ENCODE peak calls at places on chromosomes 4 and X, in nine cellular contexts. One of them, this sample, is unnamed. For H3K9me3 and H3K4me1, the result is how much of the 10 kb centered on the place peaks cover.

GRCh38 chrX:17822351-17822750 is 38.7 kb downstream of the RAI2 start:
- DNase-seq in stomach: no peak
- DNase-seq in suprapubic skin: no peak
- DNase-seq in GM12878: no peak
- DNase-seq in esophagus muscularis mucosa: no peak
- DNase-seq in upper lobe of left lung: no peak
- DNase-seq in H1: no peak
- DNase-seq in SK-N-SH: no peak
- DNase-seq in HCT116: no peak
- DNase-seq in this sample: no peak

GRCh38 chrX:136185409-136186022 is 38.2 kb downstream of the FHL1 start:
- DNase-seq in stomach: no peak
- DNase-seq in suprapubic skin: no peak
- DNase-seq in GM12878: no peak
- DNase-seq in esophagus muscularis mucosa: no peak
- DNase-seq in upper lobe of left lung: no peak
- DNase-seq in H1: no peak
- DNase-seq in SK-N-SH: no peak
- DNase-seq in HCT116: peak
- DNase-seq in this sample: no peak

GRCh38 chrX:9148626-9149385 is 114.9 kb upstream of the FAM9B start:
- DNase-seq in stomach: no peak
- DNase-seq in suprapubic skin: no peak
- DNase-seq in GM12878: no peak
- DNase-seq in esophagus muscularis mucosa: no peak
- DNase-seq in upper lobe of left lung: no peak
- DNase-seq in H1: no peak
- DNase-seq in SK-N-SH: no peak
- DNase-seq in HCT116: no peak
- DNase-seq in this sample: no peak

GRCh38 chrX:68989865-68990606 is 161.2 kb downstream of the EFNB1 start:
- DNase-seq in stomach: peak
- DNase-seq in suprapubic skin: no peak
- DNase-seq in GM12878: no peak
- DNase-seq in esophagus muscularis mucosa: peak
- DNase-seq in upper lobe of left lung: no peak
- DNase-seq in H1: peak
- DNase-seq in SK-N-SH: peak
- DNase-seq in HCT116: no peak
- DNase-seq in this sample: no peak

GRCh38 chrX:39731735-39732134 is 366.0 kb downstream of the BCOR start:
- DNase-seq in stomach: no peak
- DNase-seq in suprapubic skin: no peak
- DNase-seq in GM12878: no peak
- DNase-seq in esophagus muscularis mucosa: no peak
- DNase-seq in upper lobe of left lung: no peak
- DNase-seq in H1: no peak
- DNase-seq in SK-N-SH: no peak
- DNase-seq in HCT116: no peak
- DNase-seq in this sample: no peak

GRCh38 chr4:185966997-185967775 is 101.8 kb upstream of the TLR3 start:
- DNase-seq in stomach: no peak
- DNase-seq in suprapubic skin: no peak
- DNase-seq in GM12878: no peak
- DNase-seq in esophagus muscularis mucosa: no peak
- DNase-seq in upper lobe of left lung: no peak
- DNase-seq in H1: no peak
- DNase-seq in SK-N-SH: no peak
- DNase-seq in HCT116: no peak
- DNase-seq in this sample: no peak

GRCh38 chr4:150010525-150011126 is 67.6 kb upstream of the DCLK2 start:
- DNase-seq in stomach: peak
- DNase-seq in suprapubic skin: no peak
- DNase-seq in GM12878: no peak
- DNase-seq in esophagus muscularis mucosa: no peak
- DNase-seq in upper lobe of left lung: no peak
- DNase-seq in H1: no peak
- DNase-seq in SK-N-SH: peak
- DNase-seq in HCT116: peak
- DNase-seq in this sample: peak

GRCh38 chrX:106286053-106286650 is 118.0 kb downstream of the PWWP3B start:
- DNase-seq in stomach: no peak
- DNase-seq in suprapubic skin: no peak
- DNase-seq in GM12878: no peak
- DNase-seq in esophagus muscularis mucosa: no peak
- DNase-seq in upper lobe of left lung: no peak
- DNase-seq in H1: no peak
- DNase-seq in SK-N-SH: no peak
- DNase-seq in HCT116: peak
- DNase-seq in this sample: no peak

GRCh38 chr4:13984996-13985780 is 357.7 kb upstream of the BOD1L1 start:
- DNase-seq in stomach: no peak
- DNase-seq in suprapubic skin: no peak
- DNase-seq in GM12878: no peak
- DNase-seq in esophagus muscularis mucosa: no peak
- DNase-seq in upper lobe of left lung: no peak
- DNase-seq in H1: no peak
- DNase-seq in SK-N-SH: no peak
- DNase-seq in HCT116: no peak
- DNase-seq in this sample: no peak

GRCh38 chr4:187387709-187388108 is 607.9 kb upstream of the ZFP42 start:
- DNase-seq in stomach: no peak
- DNase-seq in suprapubic skin: no peak
- DNase-seq in GM12878: no peak
- DNase-seq in esophagus muscularis mucosa: no peak
- DNase-seq in upper lobe of left lung: no peak
- DNase-seq in H1: no peak
- DNase-seq in SK-N-SH: no peak
- DNase-seq in HCT116: no peak
- DNase-seq in this sample: peak

GRCh38 chr4:138338840-138339239 is 96.7 kb upstream of the SLC7A11 start:
- DNase-seq in stomach: no peak
- DNase-seq in suprapubic skin: no peak
- DNase-seq in GM12878: no peak
- DNase-seq in esophagus muscularis mucosa: no peak
- DNase-seq in upper lobe of left lung: no peak
- DNase-seq in H1: no peak
- DNase-seq in SK-N-SH: no peak
- DNase-seq in HCT116: no peak
- DNase-seq in this sample: no peak

GRCh38 chr4:100841911-100842310 is 324.1 kb upstream of the EMCN start:
- DNase-seq in stomach: no peak
- DNase-seq in suprapubic skin: no peak
- DNase-seq in GM12878: no peak
- DNase-seq in esophagus muscularis mucosa: no peak
- DNase-seq in upper lobe of left lung: no peak
- DNase-seq in H1: no peak
- DNase-seq in SK-N-SH: no peak
- DNase-seq in HCT116: no peak
- DNase-seq in this sample: no peak

GRCh38 chr4:43394976-43395375 is 502.5 kb downstream of the GRXCR1 start:
- DNase-seq in stomach: no peak
- DNase-seq in suprapubic skin: no peak
- DNase-seq in GM12878: no peak
- DNase-seq in esophagus muscularis mucosa: no peak
- DNase-seq in upper lobe of left lung: no peak
- DNase-seq in H1: no peak
- DNase-seq in SK-N-SH: no peak
- DNase-seq in HCT116: no peak
- DNase-seq in this sample: no peak

GRCh38 chr4:87243426-87244053 is 23.1 kb upstream of the KLHL8 start:
- DNase-seq in stomach: no peak
- DNase-seq in suprapubic skin: no peak
- DNase-seq in GM12878: no peak
- DNase-seq in esophagus muscularis mucosa: no peak
- DNase-seq in upper lobe of left lung: no peak
- DNase-seq in H1: no peak
- DNase-seq in SK-N-SH: no peak
- DNase-seq in HCT116: no peak
- DNase-seq in this sample: no peak

GRCh38 chr4:116223059-116223732 is 862.2 kb downstream of the TRAM1L1 start:
- DNase-seq in stomach: no peak
- DNase-seq in suprapubic skin: no peak
- DNase-seq in GM12878: no peak
- DNase-seq in esophagus muscularis mucosa: no peak
- DNase-seq in upper lobe of left lung: no peak
- DNase-seq in H1: no peak
- DNase-seq in SK-N-SH: no peak
- DNase-seq in HCT116: no peak
- DNase-seq in this sample: no peak

GRCh38 chr4:1417522-1418390 is 11.5 kb upstream of the NKX1-1 start:
- DNase-seq in stomach: peak
- DNase-seq in suprapubic skin: no peak
- DNase-seq in GM12878: no peak
- DNase-seq in esophagus muscularis mucosa: no peak
- DNase-seq in upper lobe of left lung: peak
- DNase-seq in H1: peak
- DNase-seq in SK-N-SH: peak
- DNase-seq in HCT116: no peak
- DNase-seq in this sample: no peak

GRCh38 chr4:114495471-114495928 is 103.1 kb upstream of the UGT8 start:
- DNase-seq in stomach: no peak
- DNase-seq in suprapubic skin: no peak
- DNase-seq in GM12878: no peak
- DNase-seq in esophagus muscularis mucosa: no peak
- DNase-seq in upper lobe of left lung: no peak
- DNase-seq in H1: peak
- DNase-seq in SK-N-SH: no peak
- DNase-seq in HCT116: no peak
- DNase-seq in this sample: no peak

GRCh38 chr4:155667538-155668511 is 1.2 kb downstream of the GUCY1A1 start:
- DNase-seq in stomach: no peak
- DNase-seq in suprapubic skin: no peak
- DNase-seq in GM12878: no peak
- DNase-seq in esophagus muscularis mucosa: no peak
- DNase-seq in upper lobe of left lung: peak
- DNase-seq in H1: peak
- DNase-seq in SK-N-SH: peak
- DNase-seq in HCT116: no peak
- DNase-seq in this sample: peak

GRCh38 chrX:56726609-56727008 is 2.4 kb upstream of the NBDY start:
- DNase-seq in stomach: no peak
- DNase-seq in suprapubic skin: no peak
- DNase-seq in GM12878: no peak
- DNase-seq in esophagus muscularis mucosa: no peak
- DNase-seq in upper lobe of left lung: no peak
- DNase-seq in H1: no peak
- DNase-seq in SK-N-SH: peak
- DNase-seq in HCT116: no peak
- DNase-seq in this sample: peak

GRCh38 chr4:162707962-162708361 is 458.7 kb downstream of the NAF1 start:
- DNase-seq in stomach: no peak
- DNase-seq in suprapubic skin: no peak
- DNase-seq in GM12878: no peak
- DNase-seq in esophagus muscularis mucosa: no peak
- DNase-seq in upper lobe of left lung: no peak
- DNase-seq in H1: no peak
- DNase-seq in SK-N-SH: no peak
- DNase-seq in HCT116: no peak
- DNase-seq in this sample: no peak
- H3K9me3 ChIP-seq in stomach: under half
- H3K9me3 ChIP-seq in suprapubic skin: under half
- H3K9me3 ChIP-seq in GM12878: under half
- H3K9me3 ChIP-seq in esophagus muscularis mucosa: under half
- H3K9me3 ChIP-seq in upper lobe of left lung: under half
- H3K9me3 ChIP-seq in H1: under half
- H3K9me3 ChIP-seq in SK-N-SH: under half
- H3K9me3 ChIP-seq in HCT116: under half
- H3K9me3 ChIP-seq in this sample: under half

GRCh38 chr4:15681067-15681371 is 608 bp upstream of the FAM200B start:
- DNase-seq in stomach: no peak
- DNase-seq in suprapubic skin: no peak
- DNase-seq in GM12878: no peak
- DNase-seq in esophagus muscularis mucosa: no peak
- DNase-seq in upper lobe of left lung: no peak
- DNase-seq in H1: no peak
- DNase-seq in SK-N-SH: no peak
- DNase-seq in HCT116: no peak
- DNase-seq in this sample: no peak
- H3K4me1 ChIP-seq in stomach: under half
- H3K4me1 ChIP-seq in suprapubic skin: under half
- H3K4me1 ChIP-seq in GM12878: under half
- H3K4me1 ChIP-seq in esophagus muscularis mucosa: under half
- H3K4me1 ChIP-seq in upper lobe of left lung: under half
- H3K4me1 ChIP-seq in H1: under half
- H3K4me1 ChIP-seq in SK-N-SH: under half
- H3K4me1 ChIP-seq in HCT116: half or more
- H3K4me1 ChIP-seq in this sample: under half

GRCh38 chr4:102344955-102345794 is at the start of gene SLC39A8:
- DNase-seq in stomach: peak
- DNase-seq in suprapubic skin: peak
- DNase-seq in GM12878: peak
- DNase-seq in esophagus muscularis mucosa: peak
- DNase-seq in upper lobe of left lung: peak
- DNase-seq in H1: peak
- DNase-seq in SK-N-SH: peak
- DNase-seq in HCT116: peak
- DNase-seq in this sample: peak
- TF ChIP-seq POLR2AphosphoS5 in stomach: peak
- TF ChIP-seq POLR2AphosphoS5 in suprapubic skin: peak
- TF ChIP-seq POLR2AphosphoS5 in GM12878: peak
- TF ChIP-seq POLR2AphosphoS5 in esophagus muscularis mucosa: peak
- TF ChIP-seq POLR2AphosphoS5 in upper lobe of left lung: peak
- TF ChIP-seq POLR2AphosphoS5 in H1: peak
- TF ChIP-seq POLR2AphosphoS5 in SK-N-SH: peak
- TF ChIP-seq POLR2AphosphoS5 in HCT116: peak
- TF ChIP-seq POLR2AphosphoS5 in this sample: peak

GRCh38 chr4:161496-162284 is 37.4 kb downstream of the ZNF718 start:
- DNase-seq in stomach: no peak
- DNase-seq in suprapubic skin: no peak
- DNase-seq in GM12878: no peak
- DNase-seq in esophagus muscularis mucosa: no peak
- DNase-seq in upper lobe of left lung: no peak
- DNase-seq in H1: no peak
- DNase-seq in SK-N-SH: no peak
- DNase-seq in HCT116: no peak
- DNase-seq in this sample: no peak
- H3K9me3 ChIP-seq in stomach: half or more
- H3K9me3 ChIP-seq in suprapubic skin: half or more
- H3K9me3 ChIP-seq in GM12878: under half
- H3K9me3 ChIP-seq in esophagus muscularis mucosa: under half
- H3K9me3 ChIP-seq in upper lobe of left lung: half or more
- H3K9me3 ChIP-seq in H1: half or more
- H3K9me3 ChIP-seq in SK-N-SH: under half
- H3K9me3 ChIP-seq in HCT116: under half
- H3K9me3 ChIP-seq in this sample: under half